ENCODE peak calls at places on chromosome 17, in nine cellular contexts. L is NCI-H460; Y is hypothalamus; K is BJ; E is left lung; J is stimulated activated CD8-positive, alpha-beta memory T cell treated with anti-CD3 and anti-CD28 coated beads, Interleukin-4, amount 100 ng/mL, for 1 hour; W is NCI-H526; X is stimulated activated CD4-positive, alpha-beta T cell treated with anti-CD3 and anti-CD28 coated beads, TNF-alpha, amount 100 ng/mL, for 24 hours; D is psoas muscle. F is an unnamed sample.
A peak's percentile ranks its signal among the peaks of the same experiment; 100 is the strongest.

GRCh38 chr17:28738680-28739384 is 5.0 kb upstream of the TRAF4 start:
- DNase-seq in L (no peak), Y (no peak), K (no peak), E (no peak), J (no peak), W (no peak), X (peak; percentile 59), D (no peak), F (no peak)

GRCh38 chr17:13961262-13961661 is 108.0 kb upstream of the COX10 start:
- DNase-seq in L (no peak), Y (no peak), K (no peak), E (no peak), J (no peak), W (no peak), X (no peak), D (no peak), F (no peak)

GRCh38 chr17:81903415-81903831 is 1.4 kb downstream of the NPB start:
- DNase-seq in L (no peak), Y (no peak), K (no peak), E (no peak), J (no peak), W (no peak), X (no peak), D (no peak), F (no peak)

GRCh38 chr17:31391496-31391949 is at the start of gene RAB11FIP4:
- DNase-seq in L (no peak), Y (peak; percentile 62), K (no peak), E (no peak), J (no peak), W (peak; percentile 81), X (no peak), D (no peak), F (no peak)

GRCh38 chr17:38469875-38470274 is 41.6 kb downstream of the ARHGAP23 start:
- DNase-seq in L (no peak), Y (no peak), K (no peak), E (no peak), J (no peak), W (no peak), X (no peak), D (peak; percentile 45), F (no peak)

GRCh38 chr17:17841620-17842025 is 4.8 kb upstream of the SREBF1 start:
- DNase-seq in L (no peak), Y (no peak), K (no peak), E (no peak), J (no peak), W (no peak), X (no peak), D (peak; percentile 50), F (no peak)

GRCh38 chr17:50468120-50469004 is at the start of gene CHAD:
- DNase-seq in L (no peak), Y (no peak), K (no peak), E (no peak), J (no peak), W (no peak), X (no peak), D (peak; percentile 43), F (no peak)

GRCh38 chr17:14048169-14048568 is 21.1 kb upstream of the COX10 start:
- DNase-seq in L (no peak), Y (no peak), K (no peak), E (no peak), J (no peak), W (peak; percentile 14), X (no peak), D (no peak), F (no peak)

GRCh38 chr17:65888649-65889048 is 303.3 kb downstream of the CEP112 start:
- DNase-seq in L (no peak), Y (no peak), K (peak; percentile 18), E (no peak), J (no peak), W (no peak), X (no peak), D (no peak), F (no peak)

F was measured in LoVo.